ENCODE peak calls at places on chromosome 17, in six cellular contexts. One of them, this sample, is unnamed. For H3K4me1, the result is how much of the 10 kb centered on the place peaks cover.

GRCh38 chr17:63699638-63700527 is at the start of gene LIMD2:
- DNase-seq in lower lobe of right lung: peak
- DNase-seq in SJSA1: peak
- DNase-seq in fibroblast of lung: peak
- DNase-seq in right cardiac atrium: peak
- DNase-seq in stomach: peak
- DNase-seq in this sample: no peak

GRCh38 chr17:3804503-3804931 is 3.5 kb upstream of the ITGAE start:
- DNase-seq in lower lobe of right lung: no peak
- DNase-seq in SJSA1: no peak
- DNase-seq in fibroblast of lung: peak
- DNase-seq in right cardiac atrium: no peak
- DNase-seq in stomach: no peak
- DNase-seq in this sample: no peak

GRCh38 chr17:1562178-1562643 is 381 bp downstream of the PITPNA start:
- DNase-seq in lower lobe of right lung: peak
- DNase-seq in SJSA1: no peak
- DNase-seq in fibroblast of lung: peak
- DNase-seq in right cardiac atrium: peak
- DNase-seq in stomach: peak
- DNase-seq in this sample: no peak

GRCh38 chr17:31085563-31085962 is 9.2 kb upstream of the NF1 start:
- DNase-seq in lower lobe of right lung: no peak
- DNase-seq in SJSA1: no peak
- DNase-seq in fibroblast of lung: peak
- DNase-seq in right cardiac atrium: no peak
- DNase-seq in stomach: no peak
- DNase-seq in this sample: no peak

GRCh38 chr17:20852541-20853370 is 190.1 kb downstream of the USP22 start:
- DNase-seq in lower lobe of right lung: no peak
- DNase-seq in SJSA1: no peak
- DNase-seq in fibroblast of lung: peak
- DNase-seq in right cardiac atrium: peak
- DNase-seq in stomach: no peak
- DNase-seq in this sample: no peak

GRCh38 chr17:32355649-32356377 is 5.9 kb downstream of the ZNF207 start:
- DNase-seq in lower lobe of right lung: no peak
- DNase-seq in SJSA1: no peak
- DNase-seq in fibroblast of lung: peak
- DNase-seq in right cardiac atrium: no peak
- DNase-seq in stomach: no peak
- DNase-seq in this sample: no peak

GRCh38 chr17:28038802-28039600 is 3.5 kb upstream of the NLK start:
- DNase-seq in lower lobe of right lung: no peak
- DNase-seq in SJSA1: no peak
- DNase-seq in fibroblast of lung: peak
- DNase-seq in right cardiac atrium: no peak
- DNase-seq in stomach: no peak
- DNase-seq in this sample: no peak

GRCh38 chr17:36183811-36184765 is 7.7 kb upstream of the TBC1D3B start:
- DNase-seq in lower lobe of right lung: no peak
- DNase-seq in SJSA1: no peak
- DNase-seq in fibroblast of lung: peak
- DNase-seq in right cardiac atrium: no peak
- DNase-seq in stomach: no peak
- DNase-seq in this sample: no peak

GRCh38 chr17:69525920-69526841 is 111.7 kb downstream of the MAP2K6 start:
- DNase-seq in lower lobe of right lung: no peak
- DNase-seq in SJSA1: peak
- DNase-seq in fibroblast of lung: peak
- DNase-seq in right cardiac atrium: peak
- DNase-seq in stomach: peak
- DNase-seq in this sample: no peak

GRCh38 chr17:75406222-75406615 is 741 bp upstream of the GRB2 start:
- DNase-seq in lower lobe of right lung: no peak
- DNase-seq in SJSA1: peak
- DNase-seq in fibroblast of lung: peak
- DNase-seq in right cardiac atrium: no peak
- DNase-seq in stomach: no peak
- DNase-seq in this sample: no peak

GRCh38 chr17:74682028-74682427 is 30.7 kb downstream of the CD300LF start:
- DNase-seq in lower lobe of right lung: no peak
- DNase-seq in SJSA1: no peak
- DNase-seq in fibroblast of lung: no peak
- DNase-seq in right cardiac atrium: no peak
- DNase-seq in stomach: no peak
- DNase-seq in this sample: no peak

GRCh38 chr17:76265624-76266243 is 586 bp downstream of the UBALD2 start:
- DNase-seq in lower lobe of right lung: peak
- DNase-seq in SJSA1: peak
- DNase-seq in fibroblast of lung: peak
- DNase-seq in right cardiac atrium: peak
- DNase-seq in stomach: peak
- DNase-seq in this sample: no peak

GRCh38 chr17:76384987-76385891 is 830 bp downstream of the SPHK1 start:
- DNase-seq in lower lobe of right lung: no peak
- DNase-seq in SJSA1: peak
- DNase-seq in fibroblast of lung: peak
- DNase-seq in right cardiac atrium: peak
- DNase-seq in stomach: peak
- DNase-seq in this sample: peak

GRCh38 chr17:58783380-58783779 is 27.7 kb downstream of the PPM1E start:
- DNase-seq in lower lobe of right lung: no peak
- DNase-seq in SJSA1: peak
- DNase-seq in fibroblast of lung: peak
- DNase-seq in right cardiac atrium: no peak
- DNase-seq in stomach: no peak
- DNase-seq in this sample: no peak

GRCh38 chr17:55336426-55336825 is 71.7 kb downstream of the HLF start:
- DNase-seq in lower lobe of right lung: no peak
- DNase-seq in SJSA1: no peak
- DNase-seq in fibroblast of lung: no peak
- DNase-seq in right cardiac atrium: no peak
- DNase-seq in stomach: no peak
- DNase-seq in this sample: no peak

GRCh38 chr17:8927395-8927794 is 38.1 kb downstream of the PIK3R5 start:
- DNase-seq in lower lobe of right lung: no peak
- DNase-seq in SJSA1: no peak
- DNase-seq in fibroblast of lung: no peak
- DNase-seq in right cardiac atrium: no peak
- DNase-seq in stomach: no peak
- DNase-seq in this sample: no peak

GRCh38 chr17:21201302-21201602 is 12.7 kb downstream of the TMEM11 start:
- DNase-seq in lower lobe of right lung: no peak
- DNase-seq in SJSA1: no peak
- DNase-seq in fibroblast of lung: no peak
- DNase-seq in right cardiac atrium: no peak
- DNase-seq in stomach: no peak
- DNase-seq in this sample: no peak

GRCh38 chr17:21275047-21275578 is 9.4 kb upstream of the MAP2K3 start:
- DNase-seq in lower lobe of right lung: no peak
- DNase-seq in SJSA1: peak
- DNase-seq in fibroblast of lung: no peak
- DNase-seq in right cardiac atrium: no peak
- DNase-seq in stomach: no peak
- DNase-seq in this sample: no peak

GRCh38 chr17:35713069-35713728 is 18.2 kb upstream of the RASL10B start:
- DNase-seq in lower lobe of right lung: no peak
- DNase-seq in SJSA1: no peak
- DNase-seq in fibroblast of lung: peak
- DNase-seq in right cardiac atrium: no peak
- DNase-seq in stomach: no peak
- DNase-seq in this sample: no peak

GRCh38 chr17:48440660-48441059 is 10.6 kb upstream of the SKAP1 start:
- DNase-seq in lower lobe of right lung: no peak
- DNase-seq in SJSA1: no peak
- DNase-seq in fibroblast of lung: no peak
- DNase-seq in right cardiac atrium: no peak
- DNase-seq in stomach: no peak
- DNase-seq in this sample: no peak

GRCh38 chr17:42027961-42028790 is 8.3 kb downstream of the NKIRAS2 start:
- DNase-seq in lower lobe of right lung: no peak
- DNase-seq in SJSA1: no peak
- DNase-seq in fibroblast of lung: no peak
- DNase-seq in right cardiac atrium: no peak
- DNase-seq in stomach: peak
- DNase-seq in this sample: no peak

GRCh38 chr17:1792495-1793446 is 30.9 kb downstream of the SERPINF1 start:
- DNase-seq in lower lobe of right lung: peak
- DNase-seq in SJSA1: no peak
- DNase-seq in fibroblast of lung: no peak
- DNase-seq in right cardiac atrium: no peak
- DNase-seq in stomach: no peak
- DNase-seq in this sample: no peak

DNA sequence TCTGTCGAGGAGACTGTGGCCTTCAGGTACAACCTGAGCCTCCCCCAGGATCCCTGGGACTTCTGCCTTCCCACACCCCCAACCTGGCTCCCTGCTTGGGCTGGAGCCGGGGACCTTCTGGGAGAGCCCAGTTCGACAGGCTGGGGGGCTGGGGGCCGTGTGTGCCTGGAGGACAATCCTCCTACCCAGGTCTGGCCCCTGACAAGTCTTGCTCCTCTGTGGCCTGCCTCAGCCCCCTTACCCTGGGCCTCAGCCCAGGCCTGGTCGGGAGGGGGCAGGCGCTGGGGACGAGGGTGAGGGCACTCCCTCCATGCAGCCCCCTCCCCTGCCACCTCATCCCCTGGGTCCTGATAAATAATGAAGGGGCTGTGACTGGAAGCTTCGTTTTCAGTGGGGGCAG is 5.2 kb upstream of the BAHCC1 start:
- DNase-seq in lower lobe of right lung: no peak
- DNase-seq in SJSA1: no peak
- DNase-seq in fibroblast of lung: no peak
- DNase-seq in right cardiac atrium: no peak
- DNase-seq in stomach: no peak
- DNase-seq in this sample: no peak
- H3K4me1 ChIP-seq in lower lobe of right lung: half or more
- H3K4me1 ChIP-seq in SJSA1: under half
- H3K4me1 ChIP-seq in fibroblast of lung: under half
- H3K4me1 ChIP-seq in right cardiac atrium: under half
- H3K4me1 ChIP-seq in stomach: half or more
- H3K4me1 ChIP-seq in this sample: under half

GRCh38 chr17:17581509-17581908 is 10.0 kb downstream of the PEMT start:
- DNase-seq in lower lobe of right lung: no peak
- DNase-seq in SJSA1: no peak
- DNase-seq in fibroblast of lung: no peak
- DNase-seq in right cardiac atrium: no peak
- DNase-seq in stomach: no peak
- DNase-seq in this sample: no peak
- H3K4me1 ChIP-seq in lower lobe of right lung: under half
- H3K4me1 ChIP-seq in SJSA1: under half
- H3K4me1 ChIP-seq in fibroblast of lung: under half
- H3K4me1 ChIP-seq in right cardiac atrium: under half
- H3K4me1 ChIP-seq in stomach: under half
- H3K4me1 ChIP-seq in this sample: under half

GRCh38 chr17:60171753-60172079 is 21.9 kb downstream of the CA4 start:
- DNase-seq in lower lobe of right lung: no peak
- DNase-seq in SJSA1: no peak
- DNase-seq in fibroblast of lung: no peak
- DNase-seq in right cardiac atrium: no peak
- DNase-seq in stomach: no peak
- DNase-seq in this sample: no peak

GRCh38 chr17:60168654-60169053 is 18.9 kb downstream of the CA4 start:
- DNase-seq in lower lobe of right lung: no peak
- DNase-seq in SJSA1: no peak
- DNase-seq in fibroblast of lung: no peak
- DNase-seq in right cardiac atrium: no peak
- DNase-seq in stomach: no peak
- DNase-seq in this sample: no peak

GRCh38 chr17:60167095-60167741 is 17.4 kb downstream of the CA4 start:
- DNase-seq in lower lobe of right lung: no peak
- DNase-seq in SJSA1: no peak
- DNase-seq in fibroblast of lung: no peak
- DNase-seq in right cardiac atrium: peak
- DNase-seq in stomach: peak
- DNase-seq in this sample: no peak

GRCh38 chr17:60170835-60171752 is 21.3 kb downstream of the CA4 start:
- DNase-seq in lower lobe of right lung: no peak
- DNase-seq in SJSA1: no peak
- DNase-seq in fibroblast of lung: no peak
- DNase-seq in right cardiac atrium: no peak
- DNase-seq in stomach: peak
- DNase-seq in this sample: no peak

GRCh38 chr17:60169921-60170817 is 20.4 kb downstream of the CA4 start:
- DNase-seq in lower lobe of right lung: no peak
- DNase-seq in SJSA1: no peak
- DNase-seq in fibroblast of lung: no peak
- DNase-seq in right cardiac atrium: no peak
- DNase-seq in stomach: no peak
- DNase-seq in this sample: no peak
- H3K4me1 ChIP-seq in lower lobe of right lung: half or more
- H3K4me1 ChIP-seq in SJSA1: under half
- H3K4me1 ChIP-seq in fibroblast of lung: under half
- H3K4me1 ChIP-seq in right cardiac atrium: under half
- H3K4me1 ChIP-seq in stomach: under half
- H3K4me1 ChIP-seq in this sample: under half

DNA sequence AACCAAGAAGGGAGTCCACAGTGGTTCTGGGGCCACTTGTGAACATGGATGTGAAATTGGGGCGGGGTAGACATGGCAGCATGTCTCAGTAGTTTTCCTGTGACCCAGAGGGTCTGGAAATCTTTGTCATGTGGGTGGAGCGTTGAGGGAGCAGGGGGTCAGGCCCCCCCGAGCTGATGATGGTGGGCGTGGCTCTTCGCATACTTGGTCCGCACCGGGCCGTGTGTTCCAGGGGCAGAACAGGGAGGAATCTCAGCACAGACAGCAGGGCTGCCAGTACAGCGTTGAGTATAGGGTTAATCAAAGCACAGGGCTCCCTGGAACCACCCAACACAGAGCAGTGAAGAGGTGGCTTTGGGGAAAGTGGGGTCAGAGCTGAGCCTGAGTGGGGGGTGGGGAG is 267.5 kb downstream of the SEC14L1 start:
- DNase-seq in lower lobe of right lung: no peak
- DNase-seq in SJSA1: no peak
- DNase-seq in fibroblast of lung: no peak
- DNase-seq in right cardiac atrium: no peak
- DNase-seq in stomach: no peak
- DNase-seq in this sample: no peak
- H3K4me1 ChIP-seq in lower lobe of right lung: half or more
- H3K4me1 ChIP-seq in SJSA1: half or more
- H3K4me1 ChIP-seq in fibroblast of lung: half or more
- H3K4me1 ChIP-seq in right cardiac atrium: under half
- H3K4me1 ChIP-seq in stomach: half or more
- H3K4me1 ChIP-seq in this sample: half or more

DNA sequence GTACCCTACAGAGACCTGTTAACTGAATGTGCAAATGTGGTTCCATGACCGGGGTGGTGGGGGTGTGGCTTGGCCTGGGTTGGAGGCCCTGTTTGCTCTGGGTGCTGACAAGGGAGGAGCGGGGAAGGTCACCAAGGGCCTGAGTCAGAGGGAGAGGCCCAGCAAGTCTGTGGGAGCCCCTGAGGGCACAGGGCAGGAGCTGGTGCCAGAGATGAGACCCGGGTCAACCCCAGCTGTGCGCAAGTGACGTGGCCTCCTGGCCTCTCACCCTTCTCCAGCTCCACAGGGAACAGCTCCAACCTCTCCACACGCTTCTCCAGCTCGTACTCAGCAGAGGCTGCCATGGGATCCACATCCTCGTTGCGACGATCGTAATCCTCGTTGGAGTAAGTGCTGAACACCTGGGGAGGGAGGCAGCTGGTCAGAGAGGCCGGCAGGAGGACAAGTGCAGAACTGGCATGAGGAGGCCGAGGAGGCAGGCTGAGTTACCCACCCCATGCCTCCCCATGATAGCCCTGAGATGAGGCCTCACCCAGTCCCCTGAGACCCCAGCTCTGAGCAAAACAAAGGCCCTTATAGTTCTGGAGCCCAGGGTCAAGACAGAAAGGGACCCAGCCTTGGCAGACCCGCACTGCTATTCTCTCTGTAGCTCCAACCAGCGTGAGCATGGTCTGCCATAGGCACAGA is 5.5 kb downstream of the PPP1R9B start:
- DNase-seq in lower lobe of right lung: no peak
- DNase-seq in SJSA1: no peak
- DNase-seq in fibroblast of lung: no peak
- DNase-seq in right cardiac atrium: peak
- DNase-seq in stomach: peak
- DNase-seq in this sample: no peak
- H3K4me1 ChIP-seq in lower lobe of right lung: half or more
- H3K4me1 ChIP-seq in SJSA1: under half
- H3K4me1 ChIP-seq in fibroblast of lung: under half
- H3K4me1 ChIP-seq in right cardiac atrium: under half
- H3K4me1 ChIP-seq in stomach: under half
- H3K4me1 ChIP-seq in this sample: under half